ENCODE peak calls at places on chromosome 10, in eight cellular contexts. F is WERI-Rb-1; Q is Caco-2; N is RWPE1; O is Right ventricle myocardium superior; V is C1 segment of cervical spinal cord; B is activated CD4-positive, alpha-beta T cell treated with anti-CD3 and anti-CD28 coated beads for 48 hours; R is stimulated activated naive CD4-positive, alpha-beta T cell. Z is an unnamed sample.

GRCh38 chr10:33521062-33521461 is 186.6 kb upstream of the NRP1 start:
- DNase-seq in F (no peak), Q (no peak), N (no peak), O (no peak), V (no peak), B (no peak), R (no peak), Z (no peak)

GRCh38 chr10:1739751-1740150 is 2.4 kb upstream of the ADARB2 start:
- DNase-seq in F (no peak), Q (no peak), N (no peak), O (no peak), V (peak; percentile 33), B (no peak), R (no peak), Z (no peak)

GRCh38 chr10:60434418-60435046 is 44.9 kb upstream of the ANK3 start:
- DNase-seq in F (peak; percentile 35), Q (peak; percentile 76), N (peak; percentile 49), O (no peak), V (no peak), B (peak; percentile 6), R (no peak), Z (no peak)

GRCh38 chr10:122678266-122678665 is 21.4 kb downstream of the C10orf120 start:
- DNase-seq in F (no peak), Q (no peak), N (no peak), O (no peak), V (no peak), B (no peak), R (no peak), Z (no peak)

GRCh38 chr10:88991161-88991899 is 732 bp downstream of the FAS start:
- DNase-seq in F (peak; percentile 56), Q (peak; percentile 18), N (peak; percentile 77), O (peak; percentile 86), V (peak; percentile 60), B (peak; percentile 81), R (peak; percentile 56), Z (no peak)

GRCh38 chr10:75136346-75136745 is 24.9 kb downstream of the SAMD8 start:
- DNase-seq in F (no peak), Q (no peak), N (no peak), O (no peak), V (no peak), B (no peak), R (no peak), Z (no peak)

GRCh38 chr10:5643356-5643755 is 23.0 kb downstream of the ASB13 start:
- DNase-seq in F (no peak), Q (no peak), N (no peak), O (no peak), V (no peak), B (no peak), R (no peak), Z (no peak)

GRCh38 chr10:20839141-20839540 is 58.0 kb downstream of the NEBL start:
- DNase-seq in F (no peak), Q (no peak), N (peak; percentile 42), O (no peak), V (no peak), B (no peak), R (no peak), Z (no peak)

GRCh38 chr10:80357000-80357803 is 621 bp downstream of the DYDC2 start:
- DNase-seq in F (peak; percentile 72), Q (no peak), N (no peak), O (no peak), V (no peak), B (peak; percentile 11), R (no peak), Z (no peak)